ENCODE peak calls at places on chromosomes 12 and 14, in seven cellular contexts. J, M, R, I, O, S and F are unnamed samples.

GRCh38 chr14:81450100-81450531 is 50.0 kb upstream of the STON2 start:
- DNase-seq in J (no peak), M (no peak), R (no peak), I (peak; percentile 36), O (peak; percentile 17), S (no peak), F (no peak)

GRCh38 chr12:120710805-120711296 is 593 bp downstream of the UNC119B start:
- DNase-seq in J (no peak), M (no peak), R (no peak), I (peak; percentile 35), O (no peak), S (no peak), F (no peak)

GRCh38 chr14:34911209-34912150 is 36.3 kb upstream of the BAZ1A start:
- DNase-seq in J (peak; percentile 72), M (peak; percentile 63), R (no peak), I (peak; percentile 64), O (peak; percentile 43), S (no peak), F (no peak)

GRCh38 chr12:106971065-106971464 is 15.4 kb downstream of the TMEM263 start:
- DNase-seq in J (no peak), M (no peak), R (no peak), I (no peak), O (no peak), S (no peak), F (no peak)

GRCh38 chr12:11186837-11187236 is at the start of gene TAS2R42:
- DNase-seq in J (no peak), M (no peak), R (no peak), I (no peak), O (no peak), S (no peak), F (no peak)

GRCh38 chr12:22409071-22409951 is 74.8 kb upstream of the ST8SIA1 start:
- DNase-seq in J (no peak), M (no peak), R (no peak), I (peak; percentile 2), O (peak; percentile 16), S (no peak), F (no peak)

GRCh38 chr14:59187802-59188460 is 536 bp upstream of the DAAM1 start:
- DNase-seq in J (no peak), M (no peak), R (no peak), I (peak; percentile 50), O (no peak), S (no peak), F (no peak)

GRCh38 chr14:104820669-104821228 is 19.8 kb downstream of the ZBTB42 start:
- DNase-seq in J (peak; percentile 72), M (peak; percentile 73), R (no peak), I (peak; percentile 90), O (peak; percentile 74), S (peak; percentile 38), F (peak; percentile 69)

GRCh38 chr12:91181053-91181452 is 1.6 kb downstream of the DCN start:
- DNase-seq in J (peak; percentile 34), M (peak; percentile 68), R (no peak), I (peak; percentile 18), O (peak; percentile 55), S (no peak), F (no peak)

GRCh38 chr12:92506891-92507290 is 195.9 kb upstream of the PLEKHG7 start:
- DNase-seq in J (no peak), M (no peak), R (no peak), I (no peak), O (no peak), S (no peak), F (no peak)

GRCh38 chr14:35401853-35402252 is 2.7 kb downstream of the NFKBIA start:
- DNase-seq in J (peak; percentile 54), M (peak; percentile 60), R (no peak), I (peak; percentile 45), O (no peak), S (no peak), F (no peak)

GRCh38 chr12:85057370-85057963 is 21.3 kb downstream of the LRRIQ1 start:
- DNase-seq in J (peak; percentile 41), M (peak; percentile 67), R (peak; percentile 35), I (peak; percentile 51), O (peak; percentile 55), S (no peak), F (no peak)

GRCh38 chr14:30142216-30142615 is 214.6 kb upstream of the PRKD1 start:
- DNase-seq in J (no peak), M (no peak), R (no peak), I (no peak), O (no peak), S (no peak), F (no peak)

GRCh38 chr12:107864235-107864634 is 89.7 kb downstream of the ASCL4 start:
- DNase-seq in J (no peak), M (no peak), R (no peak), I (no peak), O (no peak), S (no peak), F (no peak)

GRCh38 chr12:29582677-29583076 is 85.2 kb upstream of the OVCH1 start:
- DNase-seq in J (no peak), M (no peak), R (no peak), I (peak; percentile 3), O (no peak), S (no peak), F (no peak)

GRCh38 chr12:121805800-121806555 is 2.2 kb downstream of the SETD1B start:
- DNase-seq in J (no peak), M (no peak), R (no peak), I (peak; percentile 40), O (no peak), S (no peak), F (peak; percentile 69)

GRCh38 chr12:53523131-53523530 is 15.8 kb upstream of the NPFF start:
- DNase-seq in J (peak; percentile 66), M (no peak), R (no peak), I (peak; percentile 16), O (no peak), S (no peak), F (no peak)